ENCODE peak calls at places on chromosome 10, in four cellular contexts. C is ovary; G is effector CD4-positive, alpha-beta T cell; Z is activated CD8-positive, alpha-beta memory T cell treated with anti-CD3 and anti-CD28 coated beads for 1 hour. L is an unnamed sample.

GRCh38 chr10:133158437-133158755 is 1.6 kb upstream of the KNDC1 start:
- DNase-seq in C (peak), G (no peak), Z (no peak), L (no peak)

GRCh38 chr10:110867807-110868465 is 3.8 kb upstream of the PDCD4 start:
- DNase-seq in C (no peak), G (no peak), Z (no peak), L (no peak)

GRCh38 chr10:4656576-4657194 is 169.3 kb upstream of the AKR1E2 start:
- DNase-seq in C (peak), G (peak), Z (peak), L (peak)

GRCh38 chr10:102633282-102633681 is 11.0 kb upstream of the TRIM8 start:
- DNase-seq in C (no peak), G (no peak), Z (no peak), L (no peak)

GRCh38 chr10:14534152-14534551 is 203.4 kb upstream of the FRMD4A start:
- DNase-seq in C (no peak), G (no peak), Z (no peak), L (no peak)

GRCh38 chr10:95242581-95243317 is 48.1 kb downstream of the PDLIM1 start:
- DNase-seq in C (no peak), G (no peak), Z (no peak), L (peak)

GRCh38 chr10:60413306-60414012 is 23.8 kb upstream of the ANK3 start:
- DNase-seq in C (no peak), G (no peak), Z (no peak), L (no peak)

GRCh38 chr10:124701881-124702656 is 42.1 kb downstream of the FAM53B start:
- DNase-seq in C (peak), G (peak), Z (no peak), L (no peak)

GRCh38 chr10:84308481-84309304 is 19.7 kb upstream of the CCSER2 start:
- DNase-seq in C (no peak), G (no peak), Z (peak), L (no peak)

GRCh38 chr10:73553316-73553715 is 37.8 kb downstream of the USP54 start:
- DNase-seq in C (no peak), G (no peak), Z (no peak), L (peak)

GRCh38 chr10:74930962-74931361 is 104.6 kb downstream of the KAT6B start:
- DNase-seq in C (no peak), G (no peak), Z (no peak), L (no peak)

GRCh38 chr10:132397671-132398565 is 918 bp downstream of the PWWP2B start:
- DNase-seq in C (peak), G (peak), Z (no peak), L (peak)

GRCh38 chr10:109924947-109925620 is 1.8 kb upstream of the XPNPEP1 start:
- DNase-seq in C (no peak), G (no peak), Z (no peak), L (no peak)

GRCh38 chr10:34341473-34341872 is 473.6 kb downstream of the PARD3 start:
- DNase-seq in C (peak), G (no peak), Z (no peak), L (no peak)

GRCh38 chr10:32746869-32747268 is 211.2 kb downstream of the ITGB1 start:
- DNase-seq in C (no peak), G (no peak), Z (no peak), L (no peak)

GRCh38 chr10:124091646-124092269 is 1.6 kb downstream of the CHST15 start:
- DNase-seq in C (peak), G (no peak), Z (no peak), L (no peak)

GRCh38 chr10:11162828-11163599 is 145.3 kb downstream of the CELF2 start:
- DNase-seq in C (no peak), G (peak), Z (no peak), L (no peak)

GRCh38 chr10:52472406-52473146 is 158.5 kb downstream of the DKK1 start:
- DNase-seq in C (no peak), G (no peak), Z (no peak), L (no peak)

GRCh38 chr10:93600861-93601773 is at the start of gene RBP4:
- DNase-seq in C (no peak), G (no peak), Z (no peak), L (peak)

GRCh38 chr10:43114743-43115611 is 23.3 kb upstream of the CSGALNACT2 start:
- DNase-seq in C (no peak), G (no peak), Z (no peak), L (no peak)

GRCh38 chr10:28367865-28368541 is 65.1 kb upstream of the MPP7 start:
- DNase-seq in C (no peak), G (peak), Z (peak), L (no peak)

GRCh38 chr10:78802866-78803265 is 265.9 kb upstream of the ZMIZ1 start:
- DNase-seq in C (peak), G (no peak), Z (no peak), L (no peak)

GRCh38 chr10:8776926-8777625 is 722.6 kb downstream of the GATA3 start:
- DNase-seq in C (no peak), G (no peak), Z (no peak), L (no peak)

GRCh38 chr10:77016278-77016815 is 621.3 kb downstream of the KCNMA1 start:
- DNase-seq in C (no peak), G (no peak), Z (no peak), L (no peak)